ENCODE peak calls at places on chromosome 2, in nine cellular contexts. G is CD8-positive, alpha-beta T cell; V is heart right ventricle; J is endodermal cell; O is cardiac muscle cell; K is pancreas; X is heart left ventricle; P is MM.1S; D is hepatocyte. M is an unnamed sample. For H3K4me1, the result is how much of the 10 kb centered on the place peaks cover.

GRCh38 chr2:10133007-10133647 is 10.6 kb downstream of the RRM2 start:
- DNase-seq in G (no peak), V (no peak), J (peak), O (no peak), K (no peak), X (no peak), P (no peak), D (no peak), M (no peak)

GRCh38 chr2:72274284-72274869 is 126.7 kb upstream of the CYP26B1 start:
- DNase-seq in G (no peak), V (no peak), J (no peak), O (no peak), K (no peak), X (no peak), P (no peak), D (peak), M (no peak)

GRCh38 chr2:182522930-182523541 is 96.2 kb upstream of the PDE1A start:
- DNase-seq in G (no peak), V (no peak), J (no peak), O (peak), K (no peak), X (no peak), P (no peak), D (no peak), M (no peak)

GRCh38 chr2:83196225-83196624 is 1262.9 kb downstream of the SUCLG1 start:
- DNase-seq in G (no peak), V (no peak), J (no peak), O (peak), K (no peak), X (no peak), P (peak), D (peak), M (no peak)

GRCh38 chr2:190535119-190535439 is 557 bp upstream of the NEMP2 start:
- DNase-seq in G (no peak), V (no peak), J (no peak), O (no peak), K (no peak), X (no peak), P (no peak), D (no peak), M (no peak)

GRCh38 chr2:239947361-239948045 is 77.6 kb downstream of the NDUFA10 start:
- DNase-seq in G (no peak), V (no peak), J (peak), O (no peak), K (no peak), X (peak), P (no peak), D (no peak), M (no peak)

GRCh38 chr2:231914077-231914690 is 12.0 kb downstream of the NPPC start:
- DNase-seq in G (no peak), V (no peak), J (no peak), O (no peak), K (no peak), X (no peak), P (no peak), D (no peak), M (no peak)

GRCh38 chr2:172927381-172928357 is 148.0 kb upstream of the MAP3K20 start:
- DNase-seq in G (no peak), V (no peak), J (no peak), O (peak), K (peak), X (peak), P (peak), D (peak), M (peak)

GRCh38 chr2:239025081-239025801 is 177.4 kb downstream of the TWIST2 start:
- DNase-seq in G (no peak), V (no peak), J (no peak), O (peak), K (no peak), X (no peak), P (no peak), D (peak), M (no peak)

GRCh38 chr2:179592167-179592936 is 269.1 kb downstream of the ZNF385B start:
- DNase-seq in G (no peak), V (no peak), J (no peak), O (no peak), K (no peak), X (no peak), P (no peak), D (no peak), M (no peak)

GRCh38 chr2:167721593-167721992 is 525.8 kb downstream of the STK39 start:
- DNase-seq in G (no peak), V (no peak), J (no peak), O (no peak), K (no peak), X (no peak), P (no peak), D (no peak), M (no peak)

GRCh38 chr2:83054751-83055150 is 1404.3 kb downstream of the SUCLG1 start:
- DNase-seq in G (no peak), V (no peak), J (no peak), O (no peak), K (no peak), X (no peak), P (no peak), D (no peak), M (no peak)

GRCh38 chr2:120587997-120588336 is 147.7 kb upstream of the GLI2 start:
- DNase-seq in G (no peak), V (no peak), J (peak), O (no peak), K (no peak), X (no peak), P (no peak), D (no peak), M (no peak)

GRCh38 chr2:173752152-173752551 is 213.0 kb downstream of the SP3 start:
- DNase-seq in G (no peak), V (no peak), J (peak), O (peak), K (no peak), X (no peak), P (peak), D (no peak), M (no peak)

GRCh38 chr2:85430780-85431601 is 12.5 kb downstream of the SH2D6 start:
- DNase-seq in G (no peak), V (no peak), J (peak), O (no peak), K (no peak), X (no peak), P (no peak), D (peak), M (no peak)

GRCh38 chr2:160493227-160494028 is at the start of gene RBMS1:
- DNase-seq in G (peak), V (peak), J (peak), O (peak), K (peak), X (peak), P (peak), D (peak), M (peak)

GRCh38 chr2:26141145-26141769 is 31.6 kb upstream of the GAREM2 start:
- DNase-seq in G (no peak), V (no peak), J (no peak), O (no peak), K (no peak), X (no peak), P (no peak), D (no peak), M (no peak)

GRCh38 chr2:47401789-47402554 is 984 bp upstream of the MSH2 start:
- DNase-seq in G (no peak), V (no peak), J (peak), O (no peak), K (no peak), X (no peak), P (no peak), D (no peak), M (no peak)

GRCh38 chr2:32424739-32425138 is 67.9 kb downstream of the BIRC6 start:
- DNase-seq in G (no peak), V (no peak), J (no peak), O (peak), K (no peak), X (no peak), P (no peak), D (no peak), M (no peak)

GRCh38 chr2:69196327-69197117 is 183.5 kb downstream of the ANTXR1 start:
- DNase-seq in G (no peak), V (no peak), J (no peak), O (peak), K (peak), X (no peak), P (no peak), D (peak), M (no peak)

GRCh38 chr2:159439421-159439820 is 152.9 kb upstream of the WDSUB1 start:
- DNase-seq in G (no peak), V (no peak), J (no peak), O (no peak), K (no peak), X (no peak), P (no peak), D (no peak), M (no peak)

GRCh38 chr2:63050186-63050915 is at the start of gene OTX1:
- DNase-seq in G (no peak), V (no peak), J (peak), O (no peak), K (peak), X (no peak), P (peak), D (peak), M (peak)

GRCh38 chr2:197480165-197481036 is 19.2 kb downstream of the HSPD1 start:
- DNase-seq in G (no peak), V (no peak), J (no peak), O (no peak), K (no peak), X (no peak), P (no peak), D (no peak), M (no peak)

GRCh38 chr2:219571311-219572236 is at the start of gene OBSL1:
- DNase-seq in G (no peak), V (peak), J (peak), O (peak), K (peak), X (peak), P (no peak), D (peak), M (peak)

GRCh38 chr2:158089322-158089721 is 12.4 kb upstream of the UPP2 start:
- DNase-seq in G (no peak), V (no peak), J (no peak), O (no peak), K (no peak), X (no peak), P (peak), D (no peak), M (no peak)

GRCh38 chr2:16135913-16136310 is 195.6 kb downstream of the MYCN start:
- DNase-seq in G (no peak), V (no peak), J (peak), O (no peak), K (no peak), X (no peak), P (no peak), D (no peak), M (peak)

GRCh38 chr2:200603972-200604371 is 18.2 kb downstream of the AOX1 start:
- DNase-seq in G (no peak), V (no peak), J (no peak), O (peak), K (no peak), X (no peak), P (no peak), D (peak), M (no peak)

GRCh38 chr2:171289336-171289735 is 128.6 kb upstream of the TLK1 start:
- DNase-seq in G (no peak), V (no peak), J (no peak), O (no peak), K (no peak), X (no peak), P (no peak), D (no peak), M (no peak)

GRCh38 chr2:37837576-37838335 is 87.3 kb upstream of the RMDN2 start:
- DNase-seq in G (no peak), V (peak), J (peak), O (peak), K (peak), X (no peak), P (no peak), D (peak), M (no peak)

GRCh38 chr2:157127249-157128012 is 130.1 kb upstream of the GALNT5 start:
- DNase-seq in G (no peak), V (no peak), J (no peak), O (no peak), K (no peak), X (no peak), P (no peak), D (no peak), M (no peak)

GRCh38 chr2:205880048-205880447 is 197.7 kb downstream of the NRP2 start:
- DNase-seq in G (no peak), V (no peak), J (no peak), O (no peak), K (no peak), X (no peak), P (no peak), D (no peak), M (no peak)

GRCh38 chr2:75340560-75340959 is 141.2 kb upstream of the TACR1 start:
- DNase-seq in G (no peak), V (no peak), J (no peak), O (no peak), K (no peak), X (no peak), P (no peak), D (no peak), M (no peak)

DNA sequence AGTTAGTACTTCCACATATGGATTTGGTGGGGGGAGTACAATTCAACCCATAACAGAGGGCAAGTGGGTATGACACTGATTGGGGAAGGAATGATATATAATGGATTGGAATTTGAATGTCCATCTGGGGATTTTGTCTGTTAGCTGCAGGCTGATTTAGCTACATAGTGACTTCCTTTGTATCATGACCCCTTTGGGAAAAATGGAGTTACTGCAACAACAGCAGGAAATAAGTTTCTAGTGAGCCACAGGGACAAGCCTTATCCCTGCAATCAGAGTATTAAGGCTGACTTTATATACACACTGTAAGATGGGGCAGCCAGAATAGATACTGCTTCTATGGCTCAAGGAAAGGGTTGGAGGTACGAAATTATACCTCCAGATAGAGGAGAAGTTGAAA is 404.4 kb upstream of the MEIS1 start:
- DNase-seq in G (no peak), V (no peak), J (no peak), O (no peak), K (no peak), X (no peak), P (no peak), D (no peak), M (no peak)
- TF ChIP-seq CTCF in G (no peak), V (no peak), J (peak), O (no peak), K (no peak), X (no peak), P (no peak), D (no peak), M (no peak)

DNA sequence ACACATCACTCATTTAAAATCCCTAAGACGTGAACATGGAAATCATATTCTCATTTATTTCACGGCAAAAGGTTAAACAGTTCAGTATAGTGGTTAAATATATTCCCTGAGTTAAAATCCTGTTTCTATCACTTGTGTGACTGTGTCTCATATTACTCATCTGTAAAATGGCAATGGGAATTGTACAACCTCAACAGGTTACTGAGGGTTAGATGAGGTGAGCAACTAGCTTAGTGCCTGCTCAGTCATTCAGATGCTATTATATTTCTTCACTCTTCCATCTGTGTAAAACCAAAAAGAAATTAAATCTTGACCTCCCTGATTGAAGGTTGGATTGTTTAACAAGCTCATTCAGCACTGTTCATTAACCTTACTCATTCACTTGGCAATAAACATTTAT is 212.4 kb upstream of the STK17B start:
- DNase-seq in G (no peak), V (no peak), J (no peak), O (no peak), K (no peak), X (no peak), P (no peak), D (no peak), M (no peak)
- H3K27ac ChIP-seq in G (no peak), V (no peak), J (no peak), O (no peak), K (no peak), X (no peak), P (no peak), D (no peak), M (no peak)

GRCh38 chr2:11239718-11240462 is 84.6 kb downstream of the SLC66A3 start:
- DNase-seq in G (no peak), V (no peak), J (no peak), O (peak), K (no peak), X (no peak), P (no peak), D (peak), M (no peak)

GRCh38 chr2:11237122-11237521 is 81.9 kb downstream of the SLC66A3 start:
- DNase-seq in G (no peak), V (no peak), J (no peak), O (no peak), K (no peak), X (no peak), P (no peak), D (no peak), M (no peak)

GRCh38 chr2:11236335-11236734 is 81.1 kb downstream of the SLC66A3 start:
- DNase-seq in G (no peak), V (no peak), J (no peak), O (peak), K (no peak), X (no peak), P (no peak), D (no peak), M (no peak)

GRCh38 chr2:11241804-11242203 is 86.5 kb downstream of the SLC66A3 start:
- DNase-seq in G (no peak), V (no peak), J (no peak), O (no peak), K (no peak), X (no peak), P (no peak), D (no peak), M (no peak)

DNA sequence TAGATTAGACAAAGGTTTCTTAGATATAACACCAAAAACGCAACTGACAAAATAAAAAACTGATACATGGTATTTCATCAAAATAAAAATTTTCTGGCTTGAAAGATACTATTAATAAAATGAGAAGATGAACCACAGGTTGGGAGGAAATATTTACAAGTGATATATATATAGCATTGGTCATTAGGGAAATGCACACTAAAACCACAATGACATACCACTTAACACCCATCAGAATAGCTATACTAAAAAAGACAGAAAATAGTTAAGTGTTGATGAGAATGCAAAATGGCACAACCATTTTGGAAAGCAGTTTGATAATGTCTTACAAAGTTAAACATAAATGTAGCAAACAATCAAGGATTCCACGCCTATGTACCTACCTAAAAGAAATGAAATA is 83.9 kb downstream of the SLC66A3 start:
- DNase-seq in G (no peak), V (no peak), J (no peak), O (no peak), K (no peak), X (no peak), P (peak), D (no peak), M (no peak)
- H3K4me1 ChIP-seq in G (under half), V (under half), J (under half), O (under half), K (under half), X (under half), P (under half), D (under half), M (under half)

GRCh38 chr2:166127217-166128155 is at the start of gene SCN1A:
- DNase-seq in G (no peak), V (no peak), J (peak), O (peak), K (no peak), X (no peak), P (peak), D (peak), M (no peak)
- TF ChIP-seq CTCF in G (peak), V (peak), J (peak), O (peak), K (peak), X (peak), P (peak), D (peak), M (peak)

GRCh38 chr2:18719978-18720775 is 130.8 kb upstream of the NT5C1B start:
- DNase-seq in G (no peak), V (no peak), J (no peak), O (peak), K (no peak), X (no peak), P (no peak), D (peak), M (no peak)
- H3K27ac ChIP-seq in G (no peak), V (no peak), J (no peak), O (no peak), K (no peak), X (no peak), P (no peak), D (peak), M (no peak)

DNA sequence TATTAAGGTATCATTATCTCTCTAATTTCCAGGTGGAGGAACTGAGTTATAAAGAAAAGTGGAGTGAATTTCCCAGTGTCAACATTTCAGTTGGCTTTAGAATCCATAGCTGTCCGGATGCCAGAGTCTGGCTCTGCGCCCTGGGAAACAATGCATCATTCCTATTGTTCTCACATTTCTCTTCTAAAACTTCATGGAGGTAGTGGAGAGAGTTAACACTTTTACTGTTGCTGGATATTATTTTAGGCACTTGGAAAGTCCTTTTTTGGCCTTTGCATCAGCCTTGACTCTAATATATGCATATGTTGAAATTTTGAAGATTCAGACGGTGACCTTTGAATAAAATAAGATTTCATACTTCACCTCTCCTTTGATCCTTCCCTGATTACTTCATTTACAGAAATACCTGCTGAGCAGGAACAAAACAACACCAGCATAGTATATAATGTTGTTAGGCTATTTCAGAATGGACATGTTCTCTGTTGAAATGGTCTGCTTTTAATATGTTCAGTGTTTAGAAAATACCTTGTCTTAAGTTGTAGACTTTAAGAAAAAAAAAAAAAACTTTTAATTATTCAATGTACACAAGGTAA is 148.8 kb downstream of the EPHA4 start:
- DNase-seq in G (no peak), V (peak), J (no peak), O (peak), K (no peak), X (peak), P (no peak), D (no peak), M (no peak)
- H3K4me1 ChIP-seq in G (under half), V (under half), J (under half), O (under half), K (under half), X (under half), P (under half), D (under half), M (under half)

GRCh38 chr2:236167297-236168109 is 683 bp downstream of the GBX2 start:
- DNase-seq in G (no peak), V (no peak), J (peak), O (peak), K (no peak), X (no peak), P (no peak), D (peak), M (no peak)
- TF ChIP-seq CTCF in G (no peak), V (peak), J (peak), O (peak), K (no peak), X (peak), P (no peak), D (peak), M (no peak)

DNA sequence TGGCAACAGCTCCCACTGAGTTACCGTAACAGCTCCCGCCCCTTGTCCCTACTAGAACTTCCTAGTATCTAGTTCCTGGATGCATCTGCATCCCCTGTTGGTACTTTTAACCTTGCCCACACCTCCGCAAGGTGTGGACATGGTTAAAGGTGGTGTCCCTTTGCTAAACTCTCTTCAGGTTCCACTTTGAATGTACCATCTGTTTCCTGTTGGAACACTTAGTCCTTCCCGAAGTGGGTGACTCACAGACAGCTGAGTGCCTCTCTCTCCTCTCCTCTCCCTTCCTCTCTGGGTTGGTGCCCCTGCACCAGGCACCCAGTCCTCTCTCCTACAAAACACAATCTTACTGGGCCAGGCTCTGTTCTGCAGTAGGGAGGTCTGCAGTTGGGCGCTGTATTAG is 19.6 kb upstream of the REL start:
- DNase-seq in G (no peak), V (no peak), J (no peak), O (no peak), K (no peak), X (no peak), P (no peak), D (no peak), M (peak)
- H3K27ac ChIP-seq in G (no peak), V (no peak), J (no peak), O (no peak), K (no peak), X (no peak), P (no peak), D (no peak), M (no peak)